ENCODE peak calls at places on chromosomes 12 and 14, in seven cellular contexts. D is tibial artery; A is lung; W is endodermal cell; G is CD8-positive, alpha-beta memory T cell; F is aorta; Q is OCI-LY7. J is an unnamed sample.

GRCh38 chr12:104456417-104456949 is at the start of gene CHST11:
- DNase-seq in Q (peak; percentile 92), F (peak; percentile 96), D (peak; percentile 92), G (peak; percentile 82), A (peak; percentile 78), W (peak; percentile 98), J (peak; percentile 69)

GRCh38 chr12:52895726-52896189 is 9.1 kb downstream of the KRT8 start:
- DNase-seq in W (peak; percentile 82), F (no peak), A (no peak), D (no peak), G (no peak), Q (no peak), J (no peak)

GRCh38 chr12:57543666-57544065 is 3.3 kb downstream of the DCTN2 start:
- DNase-seq in W (no peak), G (peak; percentile 4), D (peak; percentile 44), A (no peak), F (no peak), Q (no peak), J (no peak)

GRCh38 chr12:15212877-15213276 is 8.3 kb downstream of the RERG start:
- DNase-seq in W (no peak), G (no peak), D (no peak), F (no peak), Q (no peak), A (no peak), J (no peak)

GRCh38 chr14:77140343-77140936 is 1.2 kb downstream of the ZDHHC22 start:
- DNase-seq in D (no peak), G (no peak), W (peak; percentile 71), F (no peak), Q (no peak), A (no peak), J (no peak)

GRCh38 chr12:73445658-73446324 is 1091.8 kb upstream of the ATXN7L3B start:
- DNase-seq in G (no peak), Q (no peak), W (no peak), F (no peak), D (no peak), A (no peak), J (no peak)

GRCh38 chr12:78470354-78471195 is 394.0 kb upstream of the SYT1 start:
- DNase-seq in W (peak; percentile 83), G (no peak), F (no peak), D (no peak), Q (peak; percentile 41), A (no peak), J (peak; percentile 8)

GRCh38 chr12:63294327-63294632 is 143.3 kb upstream of the AVPR1A start:
- DNase-seq in F (no peak), Q (no peak), D (no peak), W (no peak), A (no peak), G (no peak), J (no peak)

GRCh38 chr14:99273025-99273723 is 1.2 kb upstream of the BCL11B start:
- DNase-seq in D (no peak), F (no peak), W (peak; percentile 94), Q (no peak), G (peak; percentile 78), A (no peak), J (no peak)

GRCh38 chr12:58067610-58068387 is 126.4 kb downstream of the ATP23 start:
- DNase-seq in Q (no peak), F (no peak), D (no peak), W (no peak), G (no peak), A (no peak), J (no peak)

GRCh38 chr12:65510584-65511050 is 232.1 kb downstream of the MSRB3 start:
- DNase-seq in F (no peak), A (no peak), D (no peak), Q (no peak), W (peak; percentile 89), G (no peak), J (no peak)

GRCh38 chr12:69648476-69648875 is 37.8 kb upstream of the LRRC10 start:
- DNase-seq in F (no peak), D (no peak), W (no peak), G (no peak), Q (no peak), A (no peak), J (no peak)

GRCh38 chr12:131553409-131553808 is 157.5 kb upstream of the SFSWAP start:
- DNase-seq in Q (no peak), W (no peak), G (no peak), F (no peak), A (no peak), D (no peak), J (no peak)

GRCh38 chr14:102087762-102088011 is 843 bp upstream of the HSP90AA1 start:
- DNase-seq in A (no peak), D (no peak), F (no peak), G (no peak), Q (no peak), W (no peak), J (no peak)

GRCh38 chr14:102086346-102086971 is 385 bp downstream of the HSP90AA1 start:
- DNase-seq in Q (peak; percentile 70), F (peak; percentile 86), A (no peak), D (peak; percentile 70), W (peak; percentile 60), G (peak; percentile 85), J (peak; percentile 23)

GRCh38 chr14:102086972-102087761 is at the start of gene HSP90AA1:
- DNase-seq in D (peak; percentile 97), G (peak; percentile 96), W (peak; percentile 97), A (peak; percentile 95), Q (peak; percentile 95), F (peak; percentile 99), J (peak; percentile 90)

GRCh38 chr14:102085503-102085902 is 1.3 kb downstream of the HSP90AA1 start:
- DNase-seq in W (no peak), G (no peak), A (no peak), D (no peak), Q (no peak), F (no peak), J (no peak)

DNA sequence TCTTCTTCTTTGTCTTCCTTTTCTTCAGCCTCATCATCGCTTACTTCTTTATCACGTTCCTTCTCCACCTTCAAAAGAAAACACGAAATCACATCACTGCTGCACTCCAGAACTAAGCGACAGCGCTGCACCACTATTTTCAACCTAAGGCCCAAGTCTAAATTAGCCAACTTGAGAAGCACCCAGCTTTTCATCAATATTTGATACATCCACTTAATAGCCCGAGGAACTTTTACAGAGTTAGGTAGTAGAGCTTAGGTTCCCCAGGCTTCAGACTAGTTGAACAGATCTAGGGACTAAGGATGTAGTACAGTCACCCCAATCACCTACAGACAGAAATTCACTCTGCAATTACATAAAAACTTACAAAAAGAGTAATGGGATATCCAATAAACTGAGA is 1.9 kb downstream of the HSP90AA1 start:
- DNase-seq in G (no peak), W (no peak), F (no peak), A (no peak), Q (no peak), D (no peak), J (no peak)
- H3K4me1 ChIP-seq in G (peaks cover 57% of the 10 kb centered on the region), W (no peaks in the 10 kb centered on the region), F (no peaks in the 10 kb centered on the region), A (peaks cover 17% of the 10 kb centered on the region), Q (peaks cover 60% of the 10 kb centered on the region), D (no peaks in the 10 kb centered on the region), J (peaks cover 5% of the 10 kb centered on the region)

GRCh38 chr14:91412939-91413338 is 4.7 kb downstream of the CCDC88C start:
- DNase-seq in W (no peak), A (no peak), Q (no peak), D (no peak), G (no peak), F (no peak), J (no peak)

GRCh38 chr14:91415794-91416743 is 1.6 kb downstream of the CCDC88C start:
- DNase-seq in G (peak; percentile 85), W (peak; percentile 50), Q (peak; percentile 90), A (no peak), F (no peak), D (no peak), J (peak; percentile 41)

GRCh38 chr14:91416744-91417133 is 881 bp downstream of the CCDC88C start:
- DNase-seq in A (no peak), W (peak; percentile 66), Q (peak; percentile 47), D (no peak), F (no peak), G (no peak), J (peak; percentile 46)

GRCh38 chr14:91413547-91414474 is 3.8 kb downstream of the CCDC88C start:
- DNase-seq in F (no peak), W (peak; percentile 97), Q (peak; percentile 51), G (peak; percentile 78), D (no peak), A (peak; percentile 79), J (peak; percentile 72)

GRCh38 chr14:91414475-91415342 is 2.9 kb downstream of the CCDC88C start:
- DNase-seq in G (no peak), A (no peak), F (no peak), D (no peak), Q (no peak), W (peak; percentile 44), J (no peak)
- H3K27ac ChIP-seq in G (peak overlapping the region; percentile 55), A (peak overlapping the region; percentile 17), F (no peak overlapping the region), D (no peak overlapping the region), Q (peak overlapping the region; percentile 94), W (peak overlapping the region; percentile 87), J (no peak overlapping the region)

GRCh38 chr12:54285150-54286041 is 4.9 kb downstream of the HNRNPA1 start:
- DNase-seq in G (no peak), D (no peak), A (no peak), F (no peak), Q (no peak), W (no peak), J (no peak)

GRCh38 chr12:54280401-54281260 is at the start of gene HNRNPA1:
- DNase-seq in G (peak; percentile 99), A (peak; percentile 97), Q (peak; percentile 100), W (peak; percentile 99), D (peak; percentile 99), F (peak; percentile 94), J (peak; percentile 99)

GRCh38 chr12:54279632-54280400 is at the start of gene CBX5:
- DNase-seq in D (peak; percentile 100), W (peak; percentile 100), F (peak; percentile 100), A (peak; percentile 99), G (peak; percentile 100), Q (peak; percentile 100), J (peak; percentile 100)

GRCh38 chr12:54286042-54286931 is 5.8 kb downstream of the HNRNPA1 start:
- DNase-seq in F (no peak), Q (no peak), W (peak; percentile 75), A (no peak), D (no peak), G (no peak), J (peak; percentile 18)

DNA sequence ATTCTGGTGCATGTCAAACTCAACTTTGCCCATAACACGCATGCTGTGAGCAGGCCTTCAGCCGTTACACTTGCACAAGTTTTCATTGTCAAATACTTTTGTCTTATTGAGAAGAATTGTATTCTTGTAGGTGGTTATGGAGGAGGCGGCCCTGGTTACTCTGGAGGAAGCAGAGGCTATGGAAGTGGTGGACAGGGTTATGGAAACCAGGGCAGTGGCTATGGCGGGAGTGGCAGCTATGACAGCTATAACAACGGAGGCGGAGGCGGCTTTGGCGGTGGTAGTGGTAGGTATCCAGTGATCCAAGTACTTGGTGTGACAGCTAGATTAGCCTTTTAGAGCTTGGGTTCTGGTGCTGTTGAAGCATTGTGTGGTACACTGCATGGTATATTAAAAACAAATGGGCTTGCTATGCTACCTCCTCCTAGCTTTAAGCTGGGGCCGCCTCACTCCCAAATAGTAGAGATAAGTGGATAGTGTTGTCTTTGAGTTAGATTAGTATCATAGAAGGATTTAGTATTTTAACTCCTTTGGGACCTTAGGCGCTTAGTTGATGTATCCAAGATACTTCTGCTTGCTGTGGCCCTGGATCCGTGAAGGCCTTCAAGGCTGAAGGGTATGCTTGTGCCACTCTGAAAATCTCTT is 2.5 kb downstream of the HNRNPA1 start:
- DNase-seq in F (peak; percentile 57), D (no peak), Q (no peak), A (no peak), W (no peak), G (no peak), J (no peak)
- H3K4me1 ChIP-seq in F (no peaks in the 10 kb centered on the region), D (no peaks in the 10 kb centered on the region), Q (peaks cover 54% of the 10 kb centered on the region), A (peaks cover 16% of the 10 kb centered on the region), W (peaks cover under 1% of the 10 kb centered on the region), G (peaks cover 56% of the 10 kb centered on the region), J (peaks cover 7% of the 10 kb centered on the region)

GRCh38 chr12:116140559-116140958 is 136.9 kb downstream of the MED13L start:
- DNase-seq in A (no peak), D (no peak), W (no peak), G (no peak), F (no peak), Q (no peak), J (no peak)
- H3K27ac ChIP-seq in A (no peak overlapping the region), D (no peak overlapping the region), W (no peak overlapping the region), G (no peak overlapping the region), F (no peak overlapping the region), Q (no peak overlapping the region), J (no peak overlapping the region)

J was measured in prostate gland.